ENCODE peak calls at places on chromosome 7, in seven cellular contexts. Q is activated T-helper 1 cell treated with anti-CD3 and anti-CD28 coated beads, Interleukin-2, amount 50 U/mL, for 16 hours; G is astrocyte of the hippocampus; M is naive B cell; J is B cell; X is pancreas; L is fibroblast of the aortic adventitia. K is an unnamed sample.

GRCh38 chr7:99525713-99526440 is 21.4 kb downstream of the ZKSCAN5 start:
- DNase-seq in Q (no peak), G (no peak), M (no peak), J (no peak), X (no peak), L (no peak), K (no peak)

GRCh38 chr7:125675628-125676027 is 746.0 kb upstream of the POT1 start:
- DNase-seq in Q (no peak), G (no peak), M (no peak), J (no peak), X (no peak), L (no peak), K (no peak)

GRCh38 chr7:171364-171904 is 20.9 kb upstream of the FAM20C start:
- DNase-seq in Q (no peak), G (no peak), M (no peak), J (no peak), X (peak), L (no peak), K (no peak)

GRCh38 chr7:36985866-36986402 is 261.6 kb upstream of the AOAH start:
- DNase-seq in Q (no peak), G (peak), M (no peak), J (no peak), X (no peak), L (no peak), K (no peak)

GRCh38 chr7:142746268-142746667 is 3.0 kb upstream of the PRSS1 start:
- DNase-seq in Q (no peak), G (no peak), M (no peak), J (no peak), X (no peak), L (no peak), K (no peak)

GRCh38 chr7:120981888-120982615 is 6.5 kb upstream of the CPED1 start:
- DNase-seq in Q (no peak), G (peak), M (no peak), J (no peak), X (no peak), L (peak), K (no peak)

GRCh38 chr7:1539346-1540321 is 9.1 kb downstream of the MAFK start:
- DNase-seq in Q (no peak), G (peak), M (no peak), J (no peak), X (peak), L (peak), K (no peak)

GRCh38 chr7:27895553-27895952 is 155.6 kb downstream of the TAX1BP1 start:
- DNase-seq in Q (no peak), G (no peak), M (no peak), J (no peak), X (no peak), L (no peak), K (no peak)

GRCh38 chr7:149459540-149460433 is 1.1 kb downstream of the ZNF777 start:
- DNase-seq in Q (no peak), G (peak), M (no peak), J (peak), X (no peak), L (no peak), K (no peak)

GRCh38 chr7:17253885-17254284 is 44.6 kb upstream of the AHR start:
- DNase-seq in Q (no peak), G (no peak), M (no peak), J (no peak), X (no peak), L (no peak), K (no peak)

GRCh38 chr7:137873524-137873923 is 26.8 kb upstream of the DGKI start:
- DNase-seq in Q (no peak), G (peak), M (no peak), J (no peak), X (no peak), L (peak), K (no peak)

GRCh38 chr7:31663072-31663471 is 23.9 kb upstream of the PPP1R17 start:
- DNase-seq in Q (no peak), G (no peak), M (no peak), J (no peak), X (no peak), L (no peak), K (no peak)

GRCh38 chr7:44306608-44307007 is 18.8 kb downstream of the CAMK2B start:
- DNase-seq in Q (no peak), G (no peak), M (no peak), J (no peak), X (no peak), L (no peak), K (no peak)

GRCh38 chr7:42227523-42227922 is 9.5 kb downstream of the GLI3 start:
- DNase-seq in Q (no peak), G (peak), M (no peak), J (no peak), X (no peak), L (no peak), K (no peak)

GRCh38 chr7:155458317-155459132 is 596 bp downstream of the EN2 start:
- DNase-seq in Q (no peak), G (peak), M (no peak), J (peak), X (no peak), L (no peak), K (no peak)

GRCh38 chr7:31853380-31853779 is 166.4 kb downstream of the PPP1R17 start:
- DNase-seq in Q (no peak), G (no peak), M (no peak), J (no peak), X (no peak), L (no peak), K (no peak)

GRCh38 chr7:132141109-132141508 is 435.2 kb downstream of the PLXNA4 start:
- DNase-seq in Q (no peak), G (peak), M (no peak), J (no peak), X (no peak), L (peak), K (no peak)

GRCh38 chr7:33692956-33693355 is 212.4 kb upstream of the BMPER start:
- DNase-seq in Q (no peak), G (peak), M (no peak), J (no peak), X (no peak), L (peak), K (no peak)

GRCh38 chr7:45451636-45452035 is 122.5 kb upstream of the ADCY1 start:
- DNase-seq in Q (no peak), G (peak), M (no peak), J (no peak), X (no peak), L (no peak), K (no peak)

GRCh38 chr7:17005277-17005676 is 123.5 kb upstream of the AGR3 start:
- DNase-seq in Q (no peak), G (no peak), M (no peak), J (no peak), X (no peak), L (no peak), K (no peak)

GRCh38 chr7:92854501-92855238 is 18.3 kb upstream of the CDK6 start:
- DNase-seq in Q (no peak), G (no peak), M (no peak), J (no peak), X (no peak), L (peak), K (no peak)

GRCh38 chr7:157818701-157819516 is 482.1 kb downstream of the DNAJB6 start:
- DNase-seq in Q (no peak), G (no peak), M (no peak), J (no peak), X (no peak), L (no peak), K (no peak)

K was measured in NCI-H2107.